ENCODE peak calls at places on chromosomes 4 and X, in ten cellular contexts. K, A, L, F, N, E, Z, X, G and Q are unnamed samples.

GRCh38 chr4:52824603-52825310 is 37.4 kb upstream of the RASL11B start:
- DNase-seq in K (no peak), A (no peak), L (no peak), F (peak), N (no peak), E (no peak), Z (no peak), X (no peak), G (peak), Q (peak)

GRCh38 chr4:143358923-143359694 is 22.4 kb downstream of the GAB1 start:
- DNase-seq in K (peak), A (no peak), L (peak), F (peak), N (peak), E (no peak), Z (no peak), X (peak), G (peak), Q (no peak)

GRCh38 chr4:140715121-140715520 is 41.1 kb downstream of the TBC1D9 start:
- DNase-seq in K (no peak), A (no peak), L (no peak), F (no peak), N (no peak), E (no peak), Z (no peak), X (no peak), G (no peak), Q (no peak)

GRCh38 chr4:151991001-151991883 is 230.4 kb upstream of the GATB start:
- DNase-seq in K (no peak), A (no peak), L (no peak), F (no peak), N (no peak), E (no peak), Z (no peak), X (no peak), G (no peak), Q (no peak)

GRCh38 chrX:17559728-17560379 is 177.4 kb upstream of the SCML1 start:
- DNase-seq in K (no peak), A (no peak), L (no peak), F (no peak), N (no peak), E (no peak), Z (no peak), X (peak), G (no peak), Q (peak)

GRCh38 chr4:38723726-38724506 is 58.9 kb downstream of the TLR10 start:
- DNase-seq in K (no peak), A (no peak), L (no peak), F (no peak), N (no peak), E (no peak), Z (no peak), X (no peak), G (peak), Q (no peak)

GRCh38 chr4:108219998-108220397 is 51.3 kb upstream of the LEF1 start:
- DNase-seq in K (no peak), A (no peak), L (no peak), F (no peak), N (no peak), E (no peak), Z (no peak), X (no peak), G (no peak), Q (no peak)

GRCh38 chrX:136261316-136261715 is 10.1 kb upstream of the MAP7D3 start:
- DNase-seq in K (no peak), A (no peak), L (no peak), F (no peak), N (no peak), E (no peak), Z (no peak), X (no peak), G (no peak), Q (no peak)

GRCh38 chr4:149203256-149204001 is 612.2 kb downstream of the IQCM start:
- DNase-seq in K (no peak), A (no peak), L (no peak), F (no peak), N (no peak), E (no peak), Z (no peak), X (peak), G (no peak), Q (peak)

GRCh38 chr4:102778720-102779119 is 18.0 kb upstream of the MANBA start:
- DNase-seq in K (no peak), A (no peak), L (peak), F (no peak), N (no peak), E (no peak), Z (no peak), X (no peak), G (peak), Q (no peak)

GRCh38 chrX:154401045-154401799 is 3.0 kb downstream of the RPL10 start:
- DNase-seq in K (peak), A (no peak), L (no peak), F (no peak), N (peak), E (no peak), Z (no peak), X (no peak), G (peak), Q (no peak)

GRCh38 chr4:8906991-8907595 is 35.5 kb upstream of the HMX1 start:
- DNase-seq in K (no peak), A (no peak), L (no peak), F (no peak), N (no peak), E (no peak), Z (peak), X (no peak), G (peak), Q (no peak)

GRCh38 chrX:150454508-150455219 is 91.5 kb downstream of the MAMLD1 start:
- DNase-seq in K (no peak), A (no peak), L (peak), F (no peak), N (no peak), E (no peak), Z (no peak), X (no peak), G (no peak), Q (no peak)

GRCh38 chrX:132227383-132228112 is 8.3 kb upstream of the RAP2C start:
- DNase-seq in K (no peak), A (no peak), L (no peak), F (no peak), N (no peak), E (no peak), Z (no peak), X (no peak), G (no peak), Q (no peak)

GRCh38 chrX:45344597-45344996 is 143.9 kb upstream of the DIPK2B start:
- DNase-seq in K (no peak), A (no peak), L (no peak), F (no peak), N (no peak), E (no peak), Z (no peak), X (peak), G (no peak), Q (peak)

GRCh38 chrX:102599950-102600579 is 750 bp downstream of the ARMCX5 start:
- DNase-seq in K (no peak), A (no peak), L (no peak), F (no peak), N (no peak), E (no peak), Z (no peak), X (peak), G (no peak), Q (no peak)

GRCh38 chrX:83022020-83022419 is 486.1 kb upstream of the POU3F4 start:
- DNase-seq in K (no peak), A (no peak), L (no peak), F (no peak), N (no peak), E (no peak), Z (no peak), X (no peak), G (no peak), Q (no peak)

GRCh38 chrX:49880668-49881067 is 1.4 kb downstream of the USP27X start:
- DNase-seq in K (no peak), A (no peak), L (no peak), F (no peak), N (no peak), E (no peak), Z (no peak), X (no peak), G (no peak), Q (no peak)
- TF ChIP-seq CTCF in K (no peak), A (no peak), L (no peak), F (no peak), N (no peak), E (no peak), Z (no peak), X (no peak), G (no peak), Q (no peak)

GRCh38 chr4:89558147-89558546 is 250.5 kb upstream of the GPRIN3 start:
- DNase-seq in K (no peak), A (no peak), L (no peak), F (no peak), N (no peak), E (no peak), Z (no peak), X (no peak), G (no peak), Q (no peak)
- TF ChIP-seq CTCF in K (peak), A (no peak), L (no peak), F (no peak), N (no peak), E (no peak), Z (no peak), X (peak), G (peak), Q (no peak)

GRCh38 chr4:146040623-146041022 is 102.0 kb upstream of the ZNF827 start:
- DNase-seq in K (no peak), A (no peak), L (no peak), F (no peak), N (no peak), E (no peak), Z (no peak), X (no peak), G (no peak), Q (no peak)
- TF ChIP-seq CTCF in K (peak), A (no peak), L (no peak), F (no peak), N (no peak), E (no peak), Z (no peak), X (no peak), G (no peak), Q (no peak)

GRCh38 chr4:6908397-6909112 is 1.1 kb upstream of the TBC1D14 start:
- DNase-seq in K (no peak), A (no peak), L (no peak), F (no peak), N (no peak), E (no peak), Z (no peak), X (no peak), G (no peak), Q (no peak)

GRCh38 chr4:6909970-6910339 is 329 bp downstream of the TBC1D14 start:
- DNase-seq in K (no peak), A (no peak), L (no peak), F (peak), N (no peak), E (no peak), Z (no peak), X (no peak), G (no peak), Q (no peak)

GRCh38 chr4:6910960-6911874 is 1.6 kb downstream of the TBC1D14 start:
- DNase-seq in K (peak), A (no peak), L (no peak), F (no peak), N (no peak), E (no peak), Z (no peak), X (no peak), G (no peak), Q (no peak)

GRCh38 chr4:6909113-6909969 is at the start of gene TBC1D14:
- DNase-seq in K (peak), A (peak), L (peak), F (peak), N (peak), E (peak), Z (peak), X (peak), G (peak), Q (peak)

GRCh38 chr4:6910340-6910959 is 824 bp downstream of the TBC1D14 start:
- DNase-seq in K (no peak), A (no peak), L (no peak), F (no peak), N (peak), E (no peak), Z (no peak), X (no peak), G (no peak), Q (no peak)
- TF ChIP-seq CTCF in K (peak), A (no peak), L (no peak), F (no peak), N (no peak), E (no peak), Z (no peak), X (peak), G (peak), Q (no peak)

DNA sequence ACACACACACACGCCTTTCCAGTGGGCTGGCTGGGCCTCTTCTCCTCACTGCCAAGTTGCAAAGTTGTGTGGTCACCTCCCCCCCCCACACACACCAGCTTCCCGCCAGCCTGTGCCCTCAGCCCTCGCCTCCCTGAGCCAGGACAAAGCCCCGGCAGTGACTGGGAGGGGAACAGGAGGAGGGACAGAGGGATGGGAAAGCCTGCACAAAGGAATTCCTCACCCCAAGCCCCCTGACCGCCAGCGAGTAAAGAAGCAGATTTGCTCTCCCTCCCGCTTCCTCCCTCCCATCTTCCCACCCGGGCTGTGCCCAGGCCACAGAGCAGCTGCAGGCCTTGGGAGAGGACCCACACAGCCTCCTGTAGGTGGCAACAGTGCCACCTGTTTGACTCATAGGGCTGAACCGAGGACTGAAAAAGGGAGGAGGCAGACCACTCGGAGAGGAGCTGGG is at the start of gene GDPD2:
- DNase-seq in K (no peak), A (no peak), L (no peak), F (no peak), N (no peak), E (no peak), Z (no peak), X (peak), G (peak), Q (no peak)
- TF ChIP-seq CTCF in K (no peak), A (no peak), L (no peak), F (no peak), N (no peak), E (no peak), Z (no peak), X (peak), G (peak), Q (no peak)

DNA sequence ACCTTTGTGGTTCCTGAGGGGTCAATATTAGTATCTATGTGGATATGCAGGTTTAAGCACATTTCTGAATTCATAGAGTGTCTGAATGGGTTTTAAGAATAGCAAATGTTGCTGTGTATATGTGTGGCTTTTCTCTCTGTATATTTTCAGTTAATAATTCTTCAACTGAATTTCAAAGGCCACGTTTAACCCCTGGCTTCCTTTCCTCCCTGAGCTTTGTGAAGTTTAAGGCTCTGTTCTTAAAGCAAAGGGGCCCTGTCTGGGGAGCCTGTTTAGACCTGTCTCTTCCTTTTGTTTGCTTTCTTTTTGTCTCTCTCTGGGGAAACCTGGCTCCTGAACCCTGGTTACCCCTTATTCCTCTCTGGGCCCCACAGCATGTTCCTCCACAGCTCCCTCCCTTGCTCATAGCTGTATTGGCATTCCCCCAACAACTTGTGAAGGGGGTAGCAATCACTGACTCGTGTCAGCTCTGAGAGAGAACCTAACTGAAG is 139.1 kb downstream of the COL4A6 start:
- DNase-seq in K (no peak), A (no peak), L (no peak), F (no peak), N (no peak), E (no peak), Z (no peak), X (peak), G (peak), Q (no peak)
- TF ChIP-seq CTCF in K (no peak), A (no peak), L (no peak), F (no peak), N (no peak), E (no peak), Z (no peak), X (no peak), G (no peak), Q (no peak)

DNA sequence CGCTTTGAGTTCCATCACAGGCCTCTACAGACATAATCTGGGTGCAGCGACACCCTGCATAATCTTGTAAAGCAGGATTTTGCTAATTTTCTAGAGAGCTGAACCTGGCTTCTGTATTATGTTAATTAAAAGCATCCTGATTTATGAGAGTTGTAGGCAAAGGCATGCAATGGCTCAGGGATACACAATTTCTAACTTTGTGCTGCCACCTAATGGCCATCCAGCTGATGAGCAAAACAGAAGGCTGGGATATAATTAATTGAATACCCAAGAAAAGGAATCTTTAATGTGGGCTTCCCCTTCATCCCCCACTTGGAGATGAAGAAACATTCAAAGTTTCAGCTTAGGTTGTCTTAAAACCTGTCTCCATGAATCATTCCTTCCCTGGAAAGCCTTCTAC is 78.1 kb downstream of the BMP15 start:
- DNase-seq in K (peak), A (no peak), L (no peak), F (no peak), N (peak), E (no peak), Z (no peak), X (peak), G (no peak), Q (peak)
- TF ChIP-seq CTCF in K (peak), A (no peak), L (peak), F (peak), N (peak), E (no peak), Z (no peak), X (peak), G (peak), Q (peak)

DNA sequence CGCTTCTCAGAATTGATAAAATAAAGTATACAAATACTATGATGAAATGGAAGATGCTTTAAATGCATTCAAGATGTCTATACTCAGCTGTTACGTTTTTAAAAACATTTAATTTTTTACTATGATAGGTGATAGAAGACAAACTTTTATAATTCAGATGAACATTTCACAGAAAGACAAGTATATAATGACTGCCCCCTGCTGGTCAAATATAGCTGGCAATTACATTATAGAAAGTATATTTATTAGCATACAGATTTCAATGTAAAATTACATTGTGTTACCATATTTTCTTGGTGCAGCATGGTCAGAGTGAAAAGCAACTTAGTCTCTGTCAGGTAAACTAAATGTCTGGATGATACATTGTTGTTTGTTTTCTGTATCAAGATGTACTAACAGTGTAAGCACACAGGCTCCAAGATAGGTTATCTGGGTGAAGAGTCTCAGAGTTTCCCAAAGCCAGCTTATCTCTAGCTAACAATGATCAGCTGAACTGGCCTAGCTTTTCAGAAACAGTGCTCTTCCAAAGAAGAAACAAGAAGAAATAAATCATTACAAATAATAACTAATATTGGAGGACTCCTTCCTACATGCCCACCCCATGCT is 54.1 kb downstream of the SRPX start:
- DNase-seq in K (peak), A (no peak), L (no peak), F (no peak), N (peak), E (no peak), Z (no peak), X (peak), G (no peak), Q (no peak)
- TF ChIP-seq CTCF in K (peak), A (peak), L (peak), F (peak), N (peak), E (no peak), Z (no peak), X (peak), G (peak), Q (peak)